ENCODE peak calls at places on chromosomes 1 and 21, in six cellular contexts. O, B, T, Y, U and D are unnamed samples.

GRCh38 chr1:11898831-11899467 is 27.3 kb downstream of the KIAA2013 start:
- DNase-seq in T (no peak), B (no peak), U (no peak), O (no peak), Y (no peak), D (no peak)

GRCh38 chr1:208189183-208189582 is 55.0 kb downstream of the PLXNA2 start:
- DNase-seq in Y (no peak), O (no peak), B (no peak), T (no peak), U (no peak), D (peak; percentile 50)

GRCh38 chr21:25871566-25871965 is 136.8 kb downstream of the GABPA start:
- DNase-seq in B (no peak), O (no peak), U (no peak), T (no peak), Y (peak; percentile 21), D (peak; percentile 13)

GRCh38 chr1:35505911-35506798 is 51.0 kb downstream of the KIAA0319L start:
- DNase-seq in U (peak; percentile 24), Y (peak; percentile 55), B (peak; percentile 17), O (no peak), T (no peak), D (peak; percentile 88)

GRCh38 chr1:52601519-52601918 is 652 bp upstream of the GPX7 start:
- DNase-seq in B (no peak), U (no peak), Y (peak; percentile 12), T (no peak), O (no peak), D (no peak)

GRCh38 chr1:60825593-60825992 is 256.8 kb upstream of the NFIA start:
- DNase-seq in U (no peak), B (no peak), T (no peak), O (peak; percentile 84), Y (no peak), D (no peak)

GRCh38 chr1:27971674-27972073 is 11.9 kb downstream of the XKR8 start:
- DNase-seq in T (no peak), Y (no peak), O (no peak), U (no peak), B (no peak), D (no peak)

GRCh38 chr1:56808385-56808784 is 10.8 kb downstream of the FYB2 start:
- DNase-seq in U (no peak), T (no peak), O (no peak), B (no peak), Y (no peak), D (no peak)

GRCh38 chr1:45953934-45954333 is 150.5 kb downstream of the MAST2 start:
- DNase-seq in T (no peak), O (no peak), Y (no peak), B (no peak), U (no peak), D (no peak)

GRCh38 chr1:222592171-222592570 is 2.4 kb upstream of the TAF1A start:
- DNase-seq in B (no peak), O (no peak), U (no peak), Y (no peak), T (no peak), D (no peak)

GRCh38 chr1:184890539-184890973 is 83.8 kb downstream of the NIBAN1 start:
- DNase-seq in B (no peak), T (no peak), Y (no peak), O (no peak), U (no peak), D (peak; percentile 42)

GRCh38 chr1:165367375-165367993 is 11.0 kb upstream of the LMX1A start:
- DNase-seq in T (peak; percentile 54), U (peak; percentile 20), O (peak; percentile 80), B (peak; percentile 27), Y (peak; percentile 88), D (peak; percentile 65)

GRCh38 chr1:208381481-208381880 is 137.3 kb upstream of the PLXNA2 start:
- DNase-seq in O (no peak), Y (no peak), U (no peak), T (no peak), B (no peak), D (no peak)